ENCODE peak calls at places on chromosomes 13 and 19, in seven cellular contexts. Q is thyroid gland, O is endothelial cell, W is left colon, P is EH, H is substantia nigra, G is AG08395. F is an unnamed sample.
A peak's percentile ranks its signal among the peaks of the same experiment; 100 is the strongest.

GRCh38 chr13:35966024-35966423 is 165.2 kb downstream of the DCLK1 start:
- DNase-seq in W (no peak), G (no peak), O (no peak), P (peak; percentile 41), Q (no peak), H (no peak), F (peak; percentile 15)

GRCh38 chr19:53007200-53008054 is 6.3 kb upstream of the ERVV-1 start:
- DNase-seq in P (no peak), G (no peak), O (no peak), Q (no peak), H (no peak), W (no peak), F (no peak)

GRCh38 chr13:62598708-62599107 is 1183.1 kb upstream of the PCDH20 start:
- DNase-seq in W (no peak), G (no peak), H (no peak), Q (no peak), O (no peak), P (no peak), F (no peak)

GRCh38 chr19:35861640-35862160 is 5.0 kb downstream of the KIRREL2 start:
- DNase-seq in P (no peak), W (no peak), O (no peak), H (no peak), G (no peak), Q (no peak), F (no peak)

GRCh38 chr13:36518707-36519106 is 86.4 kb downstream of the CCNA1 start:
- DNase-seq in Q (no peak), W (no peak), P (no peak), G (no peak), H (no peak), O (no peak), F (no peak)

GRCh38 chr19:38247734-38248268 is 8.4 kb downstream of the PPP1R14A start:
- DNase-seq in P (peak; percentile 44), O (no peak), G (no peak), H (no peak), Q (no peak), W (no peak), F (peak; percentile 94)

GRCh38 chr13:98954313-98954712 is 23.6 kb downstream of the DOCK9 start:
- DNase-seq in O (no peak), P (no peak), H (no peak), Q (no peak), W (no peak), G (no peak), F (no peak)

GRCh38 chr19:32343550-32344262 is 1.7 kb upstream of the ZNF507 start:
- DNase-seq in Q (no peak), O (no peak), G (no peak), P (peak; percentile 22), H (no peak), W (no peak), F (no peak)

GRCh38 chr19:11067356-11068113 is 21.7 kb upstream of the LDLR start:
- DNase-seq in W (no peak), P (peak; percentile 12), G (no peak), H (no peak), Q (no peak), O (no peak), F (no peak)

GRCh38 chr13:100875392-100876043 is 200.9 kb upstream of the TMTC4 start:
- DNase-seq in H (no peak), Q (no peak), P (peak; percentile 96), G (peak; percentile 79), W (no peak), O (no peak), F (peak; percentile 97)

GRCh38 chr13:113751491-113751890 is 7.5 kb upstream of the TMEM255B start:
- DNase-seq in H (no peak), Q (no peak), P (no peak), G (no peak), O (no peak), W (no peak), F (no peak)

GRCh38 chr13:20363604-20364003 is 131.5 kb upstream of the GJB6 start:
- DNase-seq in P (no peak), O (no peak), W (no peak), Q (no peak), H (no peak), G (no peak), F (peak; percentile 5)

GRCh38 chr13:102729560-102730275 is 34.9 kb upstream of the METTL21C start:
- DNase-seq in G (no peak), H (no peak), P (peak; percentile 62), O (no peak), W (no peak), Q (no peak), F (peak; percentile 87)

GRCh38 chr19:43674630-43674982 is 4.6 kb upstream of the PLAUR start:
- DNase-seq in P (peak; percentile 53), H (no peak), G (peak; percentile 32), O (no peak), Q (no peak), W (no peak), F (peak; percentile 25)

GRCh38 chr13:75547917-75548316 is 1.7 kb upstream of the UCHL3 start:
- DNase-seq in W (no peak), H (no peak), P (no peak), Q (no peak), O (no peak), G (no peak), F (no peak)

GRCh38 chr19:13016245-13016627 is 21.0 kb downstream of the NFIX start:
- DNase-seq in P (no peak), Q (no peak), G (no peak), W (no peak), H (no peak), O (no peak), F (peak; percentile 44)

GRCh38 chr19:9057505-9058258 is 29.2 kb upstream of the OR1M1 start:
- DNase-seq in H (no peak), Q (no peak), G (no peak), P (no peak), W (no peak), O (no peak), F (no peak)

GRCh38 chr13:113397606-113398425 is 33.9 kb upstream of the GRTP1 start:
- DNase-seq in P (no peak), H (no peak), W (no peak), G (no peak), Q (no peak), O (no peak), F (no peak)

GRCh38 chr19:19544257-19545127 is 6.4 kb downstream of the CILP2 start:
- DNase-seq in P (no peak), H (no peak), G (no peak), W (no peak), Q (no peak), O (no peak), F (no peak)

GRCh38 chr19:7149956-7150705 is 80.6 kb downstream of the ZNF557 start:
- DNase-seq in Q (no peak), H (no peak), G (no peak), O (no peak), W (no peak), P (no peak), F (no peak)

GRCh38 chr13:98800078-98800477 is 47.6 kb upstream of the SLC15A1 start:
- DNase-seq in O (no peak), P (no peak), G (no peak), W (no peak), Q (no peak), H (no peak), F (no peak)

GRCh38 chr19:29376855-29377354 is 148.9 kb upstream of the VSTM2B start:
- DNase-seq in O (no peak), G (no peak), P (no peak), Q (no peak), W (no peak), H (no peak), F (no peak)

GRCh38 chr13:37074703-37075102 is 15.2 kb upstream of the SUPT20H start:
- DNase-seq in W (no peak), P (peak; percentile 62), O (no peak), Q (no peak), G (peak; percentile 45), H (no peak), F (peak; percentile 69)

GRCh38 chr19:47633516-47633915 is 24.6 kb downstream of the BICRA start:
- DNase-seq in Q (no peak), H (no peak), O (no peak), W (no peak), G (no peak), P (no peak), F (no peak)

GRCh38 chr19:2351591-2351990 is 8.5 kb upstream of the TMPRSS9 start:
- DNase-seq in W (no peak), P (no peak), Q (no peak), O (no peak), G (no peak), H (no peak), F (no peak)

GRCh38 chr19:3618144-3618810 is 8.3 kb downstream of the CACTIN start:
- DNase-seq in O (peak; percentile 67), H (no peak), Q (peak; percentile 40), G (peak; percentile 93), P (peak; percentile 58), W (peak; percentile 58), F (peak; percentile 73)

GRCh38 chr19:3538965-3539742 is at the start of gene TEKTIP1:
- DNase-seq in O (no peak), H (no peak), G (no peak), P (no peak), W (no peak), Q (no peak), F (no peak)

GRCh38 chr13:27038323-27038722 is 133.3 kb downstream of the USP12 start:
- DNase-seq in G (peak; percentile 76), P (peak; percentile 81), Q (no peak), W (no peak), O (no peak), H (no peak), F (peak; percentile 83)

GRCh38 chr19:14542721-14543328 is 13.4 kb downstream of the TECR start:
- DNase-seq in H (no peak), P (peak; percentile 56), Q (no peak), G (peak; percentile 62), W (no peak), O (no peak), F (peak; percentile 75)

GRCh38 chr13:109146912-109147624 is 517.7 kb downstream of the MYO16 start:
- DNase-seq in P (peak; percentile 86), G (peak; percentile 83), O (no peak), H (no peak), W (no peak), Q (no peak), F (peak; percentile 80)

GRCh38 chr13:27977476-27978300 is 8.6 kb upstream of the CDX2 start:
- DNase-seq in P (no peak), G (no peak), Q (no peak), O (no peak), W (no peak), H (no peak), F (no peak)

GRCh38 chr19:51749979-51750378 is 1.7 kb downstream of the FPR1 start:
- DNase-seq in W (no peak), G (peak; percentile 85), H (no peak), O (no peak), P (no peak), Q (no peak), F (no peak)

GRCh38 chr19:6811906-6812305 is 39.4 kb downstream of the VAV1 start:
- DNase-seq in Q (no peak), O (no peak), W (no peak), P (peak; percentile 52), H (no peak), G (peak; percentile 44), F (peak; percentile 61)

GRCh38 chr13:31923134-31923763 is 108.3 kb upstream of the FRY start:
- DNase-seq in O (no peak), H (no peak), G (no peak), Q (no peak), P (no peak), W (no peak), F (no peak)

F was measured in fibroblast of the aortic adventitia.